ENCODE peak calls at places on chromosomes 2 and 18, in four cellular contexts. U is A549; Y is stimulated activated CD8-positive, alpha-beta memory T cell treated with anti-CD3 and anti-CD28 coated beads, Interleukin-4, amount 100 ng/mL, for 48 hours; R is tibial artery. M is an unnamed sample.

GRCh38 chr18:10421859-10422258 is 32.6 kb upstream of the APCDD1 start:
- DNase-seq in Y (no peak), U (no peak), R (no peak), M (no peak)

GRCh38 chr2:67652679-67653078 is 255.5 kb downstream of the ETAA1 start:
- DNase-seq in U (no peak), R (no peak), Y (no peak), M (no peak)

GRCh38 chr18:3595282-3596273 is 145.6 kb downstream of the TGIF1 start:
- DNase-seq in R (no peak), U (peak), Y (no peak), M (no peak)

GRCh38 chr2:109647636-109648035 is 33.5 kb downstream of the SOWAHC start:
- DNase-seq in R (peak), U (no peak), Y (no peak), M (no peak)

GRCh38 chr2:231991664-231992063 is 30.2 kb downstream of the DIS3L2 start:
- DNase-seq in U (no peak), R (no peak), Y (no peak), M (no peak)

GRCh38 chr2:98730851-98731708 is at the start of gene MGAT4A:
- DNase-seq in Y (peak), U (peak), R (peak), M (peak)

GRCh38 chr2:119137502-119137901 is 21.0 kb downstream of the C1QL2 start:
- DNase-seq in U (no peak), Y (no peak), R (no peak), M (no peak)

GRCh38 chr2:122739732-122740593 is 984.5 kb downstream of the TSN start:
- DNase-seq in Y (no peak), R (no peak), U (no peak), M (no peak)

GRCh38 chr2:287471-287885 is 413 bp downstream of the ALKAL2 start:
- DNase-seq in Y (no peak), U (no peak), R (no peak), M (peak)

GRCh38 chr2:185391571-185391970 is 347.0 kb upstream of the FSIP2 start:
- DNase-seq in R (no peak), U (no peak), Y (no peak), M (no peak)

GRCh38 chr2:179107737-179108136 is 57.8 kb upstream of the CCDC141 start:
- DNase-seq in Y (no peak), U (peak), R (no peak), M (no peak)

GRCh38 chr2:31440764-31441163 is 26.2 kb upstream of the XDH start:
- DNase-seq in R (no peak), U (peak), Y (no peak), M (no peak)

GRCh38 chr18:62347091-62347506 is 22.0 kb downstream of the TNFRSF11A start:
- DNase-seq in Y (no peak), U (no peak), R (no peak), M (no peak)

GRCh38 chr2:177625744-177626655 is 233.4 kb downstream of the AGPS start:
- DNase-seq in U (peak), Y (no peak), R (no peak), M (no peak)

GRCh38 chr2:118371500-118371899 is 283.2 kb downstream of the INSIG2 start:
- DNase-seq in Y (no peak), U (peak), R (no peak), M (peak)

GRCh38 chr2:29583548-29584121 is 337.8 kb downstream of the ALK start:
- DNase-seq in U (no peak), Y (no peak), R (no peak), M (no peak)

GRCh38 chr2:53234548-53234903 is 533.1 kb upstream of the CHAC2 start:
- DNase-seq in Y (no peak), R (no peak), U (no peak), M (no peak)

GRCh38 chr2:84424152-84424551 is 34.9 kb downstream of the SUCLG1 start:
- DNase-seq in R (no peak), Y (no peak), U (peak), M (no peak)

GRCh38 chr2:147945660-147946059 is 74.9 kb downstream of the ORC4 start:
- DNase-seq in Y (no peak), U (no peak), R (no peak), M (no peak)

GRCh38 chr2:154375625-154376020 is 322.9 kb upstream of the KCNJ3 start:
- DNase-seq in R (no peak), Y (no peak), U (peak), M (no peak)

GRCh38 chr2:216064014-216064630 is 17.5 kb downstream of the PECR start:
- DNase-seq in Y (no peak), U (no peak), R (no peak), M (no peak)

GRCh38 chr2:231263118-231263831 is 64.8 kb downstream of the ARMC9 start:
- DNase-seq in R (no peak), U (no peak), Y (no peak), M (no peak)

GRCh38 chr2:84474176-84474575 is 15.1 kb upstream of the SUCLG1 start:
- DNase-seq in Y (no peak), R (no peak), U (no peak), M (no peak)

GRCh38 chr2:60794271-60794863 is 38.3 kb downstream of the PAPOLG start:
- DNase-seq in Y (no peak), U (peak), R (no peak), M (peak)

GRCh38 chr2:235654115-235654514 is 160.3 kb downstream of the AGAP1 start:
- DNase-seq in Y (no peak), U (no peak), R (no peak), M (no peak)

GRCh38 chr2:124911560-124911959 is 886.5 kb downstream of the CNTNAP5 start:
- DNase-seq in U (no peak), R (no peak), Y (no peak), M (no peak)

GRCh38 chr2:171598713-171599319 is 76.5 kb downstream of the CYBRD1 start:
- DNase-seq in Y (peak), R (no peak), U (peak), M (peak)

GRCh38 chr2:102030855-102031527 is 39.2 kb downstream of the IL1R2 start:
- DNase-seq in U (no peak), R (no peak), Y (no peak), M (no peak)

GRCh38 chr2:204557604-204558003 is 12.3 kb downstream of the PARD3B start:
- DNase-seq in R (no peak), Y (no peak), U (no peak), M (no peak)

GRCh38 chr2:199992296-199992695 is 36.9 kb downstream of the MAIP1 start:
- DNase-seq in U (no peak), Y (no peak), R (no peak), M (no peak)

GRCh38 chr2:3864943-3865664 is 161.7 kb downstream of the DCDC2C start:
- DNase-seq in R (no peak), Y (no peak), U (no peak), M (no peak)

GRCh38 chr18:25990473-25990872 is 99.9 kb downstream of the SS18 start:
- DNase-seq in Y (no peak), R (no peak), U (no peak), M (no peak)

GRCh38 chr2:176039375-176039774 is 37.3 kb upstream of the LNPK start:
- DNase-seq in U (no peak), R (no peak), Y (no peak), M (no peak)

GRCh38 chr18:45237639-45238038 is 377.6 kb upstream of the SLC14A2 start:
- DNase-seq in R (no peak), U (no peak), Y (no peak), M (no peak)

GRCh38 chr2:156455366-156455975 is 19.3 kb downstream of the GPD2 start:
- DNase-seq in U (peak), R (no peak), Y (no peak), M (no peak)

GRCh38 chr2:45069711-45070664 is 60.7 kb upstream of the SIX2 start:
- DNase-seq in U (no peak), R (no peak), Y (no peak), M (no peak)

GRCh38 chr2:240248981-240249422 is 108.5 kb upstream of the OTOS start:
- DNase-seq in U (no peak), Y (peak), R (no peak), M (no peak)

GRCh38 chr18:59517446-59518171 is 158.5 kb upstream of the LMAN1 start:
- DNase-seq in U (no peak), Y (no peak), R (no peak), M (no peak)

GRCh38 chr2:241803387-241804325 is 5.3 kb upstream of the NEU4 start:
- DNase-seq in R (peak), Y (peak), U (peak), M (peak)

GRCh38 chr2:170972508-170973224 is 43.6 kb downstream of the GORASP2 start:
- DNase-seq in U (no peak), R (no peak), Y (no peak), M (no peak)